ENCODE peak calls at places on chromosomes 16 and 17, in six cellular contexts. C, V, B, Z, K and L are unnamed samples.
A peak's percentile ranks its signal among the peaks of the same experiment; 100 is the strongest.

GRCh38 chr16:3071655-3072054 is 6.2 kb downstream of the IL32 start:
- DNase-seq in B (no peak), Z (no peak), V (no peak), K (no peak), C (no peak), L (no peak)

GRCh38 chr16:53147500-53148065 is 92.8 kb downstream of the CHD9 start:
- DNase-seq in B (no peak), K (no peak), C (no peak), Z (no peak), V (no peak), L (no peak)

GRCh38 chr16:24346734-24347133 is 90.6 kb downstream of the CACNG3 start:
- DNase-seq in K (no peak), Z (no peak), C (no peak), B (no peak), V (no peak), L (no peak)

GRCh38 chr16:49755291-49755611 is 100.7 kb downstream of the ZNF423 start:
- DNase-seq in C (peak; percentile 51), K (no peak), V (peak; percentile 35), Z (no peak), B (no peak), L (peak; percentile 37)

GRCh38 chr16:1078579-1079021 is 6.1 kb downstream of the SSTR5 start:
- DNase-seq in K (peak; percentile 80), V (peak; percentile 87), Z (no peak), C (peak; percentile 3), B (no peak), L (peak; percentile 38)

GRCh38 chr16:87671715-87672270 is 69.5 kb downstream of the JPH3 start:
- DNase-seq in C (no peak), B (no peak), Z (no peak), V (no peak), K (no peak), L (no peak)

GRCh38 chr16:66588981-66589713 is 9.9 kb downstream of the CMTM2 start:
- DNase-seq in K (peak; percentile 59), Z (peak; percentile 62), V (peak; percentile 68), B (no peak), C (no peak), L (no peak)

GRCh38 chr17:3582921-3583320 is 25.3 kb upstream of the TRPV3 start:
- DNase-seq in Z (no peak), B (no peak), V (no peak), C (no peak), K (no peak), L (no peak)

GRCh38 chr17:79355186-79355585 is 255.7 kb downstream of the RBFOX3 start:
- DNase-seq in Z (no peak), K (no peak), B (no peak), C (no peak), V (no peak), L (no peak)

GRCh38 chr17:78358538-78359215 is 1.2 kb downstream of the SOCS3 start:
- DNase-seq in V (peak; percentile 82), K (no peak), Z (no peak), C (no peak), B (no peak), L (no peak)

GRCh38 chr17:45110676-45111611 is 21.4 kb downstream of the PLCD3 start:
- DNase-seq in B (no peak), C (no peak), Z (no peak), V (no peak), K (peak; percentile 84), L (peak; percentile 89)

GRCh38 chr17:41439375-41439774 is 1.4 kb downstream of the KRT38 start:
- DNase-seq in B (no peak), Z (no peak), K (no peak), C (no peak), V (no peak), L (no peak)

GRCh38 chr17:38352245-38353083 is 820 bp downstream of the SOCS7 start:
- DNase-seq in Z (peak; percentile 12), C (no peak), K (peak; percentile 61), V (no peak), B (no peak), L (no peak)

GRCh38 chr16:57482845-57483545 is 3.3 kb downstream of the DOK4 start:
- DNase-seq in B (no peak), K (no peak), C (no peak), V (no peak), Z (no peak), L (no peak)
- H3K4me3 ChIP-seq in B (no peak overlapping the region), K (no peak overlapping the region), C (no peak overlapping the region), V (no peak overlapping the region), Z (no peak overlapping the region), L (no peak overlapping the region)

DNA sequence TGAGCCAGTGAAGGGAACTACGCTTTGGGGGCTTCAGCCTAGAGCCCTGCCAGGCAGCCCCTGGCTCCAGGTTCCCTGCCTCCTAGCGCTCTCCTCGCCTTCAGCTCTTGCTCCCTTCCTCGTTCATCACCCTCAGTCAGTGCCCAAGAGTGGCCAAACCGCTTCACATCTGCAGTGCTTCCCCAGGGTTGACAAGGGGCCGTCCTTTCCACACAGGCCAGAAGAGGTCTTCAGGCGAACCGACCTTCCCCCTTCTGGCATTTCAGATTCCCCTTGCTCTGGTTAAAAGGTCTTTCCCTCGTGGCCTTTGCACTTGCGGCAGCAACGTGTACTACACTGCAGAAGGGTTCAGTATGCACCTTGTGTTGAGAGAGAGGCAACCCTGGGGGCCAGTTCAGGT is 4.1 kb downstream of the RASD1 start:
- DNase-seq in B (no peak), K (no peak), Z (no peak), C (no peak), V (no peak), L (no peak)
- TF ChIP-seq CTCF in B (no peak), K (no peak), Z (no peak), C (no peak), V (no peak), L (no peak)

GRCh38 chr17:42673266-42673884 is 3.4 kb downstream of the PLEKHH3 start:
- DNase-seq in V (no peak), K (no peak), C (no peak), Z (no peak), B (no peak), L (no peak)
- H3K4me3 ChIP-seq in V (no peak overlapping the region), K (no peak overlapping the region), C (peak overlapping the region; percentile 63), Z (no peak overlapping the region), B (no peak overlapping the region), L (peak overlapping the region; percentile 12)

GRCh38 chr17:32141690-32142037 is 638 bp upstream of the RHOT1 start:
- DNase-seq in K (no peak), C (no peak), B (no peak), V (no peak), Z (no peak), L (no peak)

GRCh38 chr17:32143525-32143865 is 1.2 kb downstream of the RHOT1 start:
- DNase-seq in C (no peak), K (peak; percentile 51), Z (no peak), V (no peak), B (no peak), L (no peak)

GRCh38 chr17:32142857-32143524 is 689 bp downstream of the RHOT1 start:
- DNase-seq in V (peak; percentile 46), K (peak; percentile 93), Z (peak; percentile 7), B (no peak), C (peak; percentile 18), L (no peak)

GRCh38 chr17:32136856-32137255 is 5.4 kb upstream of the RHOT1 start:
- DNase-seq in C (no peak), Z (peak; percentile 9), K (no peak), V (no peak), B (no peak), L (no peak)

GRCh38 chr17:32142038-32142856 is at the start of gene RHOT1:
- DNase-seq in V (peak; percentile 87), C (peak; percentile 79), Z (peak; percentile 75), K (peak; percentile 89), B (peak; percentile 46), L (no peak)
- TF ChIP-seq CTCF in V (peak; percentile 76), C (peak; percentile 52), Z (peak; percentile 49), K (peak; percentile 71), B (peak; percentile 83), L (peak; percentile 58)